ENCODE peak calls at places on chromosomes 2 and 18, in four cellular contexts. S, J, N and I are unnamed samples.

GRCh38 chr2:134276381-134277172 is 22.7 kb downstream of the MGAT5 start:
- DNase-seq in J (no peak), N (no peak), S (no peak), I (no peak)

GRCh38 chr18:66377291-66377690 is 226.6 kb downstream of the CDH19 start:
- DNase-seq in J (no peak), N (no peak), S (no peak), I (no peak)

GRCh38 chr2:127859712-127860085 is 1.7 kb upstream of the POLR2D start:
- DNase-seq in J (peak), S (peak), N (no peak), I (peak)

GRCh38 chr2:128425216-128425615 is 106.5 kb upstream of the HS6ST1 start:
- DNase-seq in J (no peak), N (no peak), S (no peak), I (no peak)

GRCh38 chr18:9941108-9941507 is 27.3 kb downstream of the VAPA start:
- DNase-seq in J (no peak), S (no peak), N (no peak), I (no peak)

GRCh38 chr2:136736236-136736635 is 29.1 kb upstream of the THSD7B start:
- DNase-seq in S (no peak), N (no peak), J (no peak), I (no peak)

GRCh38 chr2:100483892-100484291 is 13.6 kb downstream of the NMS start:
- DNase-seq in J (no peak), N (no peak), S (no peak), I (no peak)

GRCh38 chr2:119282966-119283511 is 59.4 kb downstream of the STEAP3 start:
- DNase-seq in N (no peak), J (no peak), S (no peak), I (no peak)

GRCh38 chr18:9039441-9039950 is 63.0 kb upstream of the NDUFV2 start:
- DNase-seq in J (no peak), S (no peak), N (no peak), I (no peak)

GRCh38 chr2:30926606-30927005 is 119.4 kb upstream of the CAPN13 start:
- DNase-seq in J (no peak), S (no peak), N (no peak), I (no peak)

GRCh38 chr2:226658555-226658954 is 141.1 kb downstream of the IRS1 start:
- DNase-seq in N (no peak), S (no peak), J (no peak), I (no peak)

GRCh38 chr18:74505776-74506175 is 9.6 kb downstream of the CNDP2 start:
- DNase-seq in S (no peak), J (no peak), N (no peak), I (no peak)

GRCh38 chr18:35524236-35524635 is 26.5 kb upstream of the INO80C start:
- DNase-seq in J (no peak), S (no peak), N (no peak), I (peak)

GRCh38 chr2:207558106-207558505 is 28.3 kb downstream of the CREB1 start:
- DNase-seq in N (peak), J (no peak), S (no peak), I (no peak)

GRCh38 chr2:28445448-28446258 is 50.2 kb upstream of the PLB1 start:
- DNase-seq in J (no peak), S (peak), N (peak), I (no peak)

GRCh38 chr18:33440384-33441043 is at the start of gene CCDC178:
- DNase-seq in N (no peak), S (peak), J (peak), I (peak)

GRCh38 chr2:238945433-238946150 is 97.7 kb downstream of the TWIST2 start:
- DNase-seq in J (no peak), N (no peak), S (peak), I (no peak)

GRCh38 chr2:40935349-40935748 is 483.5 kb upstream of the SLC8A1 start:
- DNase-seq in N (no peak), J (no peak), S (peak), I (no peak)

GRCh38 chr2:33069894-33070651 is 123.3 kb downstream of the LTBP1 start:
- DNase-seq in N (peak), J (no peak), S (no peak), I (no peak)

GRCh38 chr2:2648094-2648493 is 317.0 kb upstream of the MYT1L start:
- DNase-seq in N (no peak), S (no peak), J (no peak), I (no peak)

GRCh38 chr2:73935641-73936040 is 9.0 kb downstream of the DGUOK start:
- DNase-seq in J (no peak), S (no peak), N (no peak), I (no peak)

GRCh38 chr2:45288532-45288931 is 279.3 kb upstream of the SIX2 start:
- DNase-seq in N (no peak), J (no peak), S (no peak), I (no peak)

GRCh38 chr2:10185755-10186154 is 63.2 kb downstream of the RRM2 start:
- DNase-seq in S (no peak), N (no peak), J (no peak), I (no peak)

GRCh38 chr18:60984496-60984895 is 348.7 kb upstream of the CDH20 start:
- DNase-seq in S (no peak), N (peak), J (no peak), I (no peak)

GRCh38 chr2:112774536-112775285 is 9.6 kb downstream of the IL1A start:
- DNase-seq in S (no peak), N (no peak), J (no peak), I (no peak)

GRCh38 chr2:151333083-151333482 is 24.3 kb upstream of the TNFAIP6 start:
- DNase-seq in N (no peak), S (no peak), J (no peak), I (no peak)

GRCh38 chr2:71471276-71471675 is 17.9 kb downstream of the DYSF start:
- DNase-seq in J (no peak), S (no peak), N (no peak), I (no peak)